ENCODE peak calls at places on chromosome 3, in nine cellular contexts. L, T, E, H, Y, Z, N, B and Q are unnamed samples.
A peak's percentile ranks its signal among the peaks of the same experiment; 100 is the strongest.

GRCh38 chr3:101102678-101103296 is 109.6 kb upstream of the ABI3BP start:
- DNase-seq in H (no peak), E (no peak), Y (no peak), T (no peak), Z (no peak), N (no peak), B (no peak), L (no peak), Q (no peak)

GRCh38 chr3:20246662-20247061 is 60.7 kb upstream of the SGO1 start:
- DNase-seq in N (no peak), B (no peak), Z (no peak), E (no peak), Y (no peak), L (no peak), T (peak; percentile 35), H (no peak), Q (no peak)

GRCh38 chr3:90007786-90008499 is 900.5 kb downstream of the EPHA3 start:
- DNase-seq in Y (peak; percentile 79), T (no peak), E (peak; percentile 66), N (no peak), L (no peak), B (no peak), Z (no peak), H (no peak), Q (no peak)

GRCh38 chr3:130662407-130663028 is 84.1 kb downstream of the PIK3R4 start:
- DNase-seq in H (no peak), N (no peak), Y (no peak), L (no peak), E (no peak), B (no peak), T (no peak), Z (no peak), Q (no peak)

GRCh38 chr3:14989943-14990753 is 42.8 kb downstream of the NR2C2 start:
- DNase-seq in N (peak; percentile 43), E (no peak), Z (no peak), T (no peak), H (no peak), B (no peak), L (no peak), Y (peak; percentile 9), Q (no peak)

GRCh38 chr3:99877180-99877579 is 59.5 kb downstream of the CMSS1 start:
- DNase-seq in L (no peak), Z (no peak), H (no peak), T (no peak), N (no peak), B (no peak), E (no peak), Y (no peak), Q (no peak)

GRCh38 chr3:65376426-65376825 is 662.3 kb downstream of the MAGI1 start:
- DNase-seq in E (no peak), Z (no peak), Y (no peak), T (no peak), N (no peak), L (no peak), B (no peak), H (no peak), Q (no peak)

GRCh38 chr3:129622418-129622872 is 16.0 kb upstream of the PLXND1 start:
- DNase-seq in H (no peak), N (no peak), B (no peak), Z (no peak), L (no peak), Y (no peak), E (peak; percentile 62), T (no peak), Q (no peak)

GRCh38 chr3:190676477-190676876 is 162.6 kb downstream of the IL1RAP start:
- DNase-seq in E (no peak), Y (no peak), H (no peak), T (no peak), B (no peak), L (no peak), Z (no peak), N (no peak), Q (no peak)

GRCh38 chr3:81758275-81758674 is 3.2 kb downstream of the GBE1 start:
- DNase-seq in Z (no peak), E (no peak), Y (peak; percentile 74), L (no peak), N (peak; percentile 40), T (no peak), H (no peak), B (no peak), Q (no peak)

GRCh38 chr3:142929890-142930289 is 33.6 kb downstream of the PAQR9 start:
- DNase-seq in E (no peak), B (no peak), L (no peak), N (no peak), H (no peak), Z (no peak), T (no peak), Y (no peak), Q (no peak)

GRCh38 chr3:142931222-142931621 is 32.3 kb downstream of the PAQR9 start:
- DNase-seq in Z (no peak), B (no peak), N (no peak), E (no peak), L (peak; percentile 79), H (no peak), Y (no peak), T (peak; percentile 59), Q (no peak)

GRCh38 chr3:142934128-142934896 is 29.2 kb downstream of the PAQR9 start:
- DNase-seq in Z (no peak), E (no peak), B (no peak), L (no peak), T (no peak), Y (no peak), H (no peak), N (no peak), Q (no peak)

GRCh38 chr3:142929109-142929508 is 34.4 kb downstream of the PAQR9 start:
- DNase-seq in E (no peak), T (peak; percentile 73), B (no peak), N (peak; percentile 21), L (no peak), Z (no peak), H (no peak), Y (peak; percentile 70), Q (no peak)

GRCh38 chr3:142930510-142930909 is 33.0 kb downstream of the PAQR9 start:
- DNase-seq in H (no peak), Z (no peak), E (no peak), T (no peak), L (no peak), Y (no peak), N (no peak), B (no peak), Q (no peak)
- TF ChIP-seq CTCF in H (peak; percentile 16), Z (no peak), E (no peak), T (no peak), L (no peak), Y (no peak), N (no peak), B (no peak), Q (no peak)

GRCh38 chr3:194315965-194316361 is 35.2 kb downstream of the CPN2 start:
- DNase-seq in Z (no peak), H (no peak), L (no peak), N (no peak), E (no peak), B (no peak), Y (peak; percentile 74), T (no peak), Q (no peak)
- TF ChIP-seq CTCF in Z (no peak), H (peak; percentile 34), L (no peak), N (no peak), E (no peak), B (peak; percentile 42), Y (no peak), T (no peak), Q (no peak)

GRCh38 chr3:42164635-42165034 is 73.5 kb downstream of the TRAK1 start:
- DNase-seq in H (no peak), L (no peak), T (no peak), Z (no peak), B (no peak), E (peak; percentile 54), Y (no peak), N (no peak), Q (no peak)

GRCh38 chr3:42165211-42165610 is 74.1 kb downstream of the TRAK1 start:
- DNase-seq in L (no peak), Z (no peak), T (no peak), Y (no peak), H (no peak), N (no peak), B (no peak), E (no peak), Q (no peak)

GRCh38 chr3:42169579-42169978 is 78.4 kb downstream of the TRAK1 start:
- DNase-seq in T (no peak), L (no peak), H (no peak), Y (no peak), E (no peak), Z (no peak), B (no peak), N (no peak), Q (no peak)

GRCh38 chr3:42166214-42166613 is 75.1 kb downstream of the TRAK1 start:
- DNase-seq in Y (no peak), N (no peak), L (no peak), T (no peak), B (no peak), Z (no peak), H (no peak), E (no peak), Q (no peak)

DNA sequence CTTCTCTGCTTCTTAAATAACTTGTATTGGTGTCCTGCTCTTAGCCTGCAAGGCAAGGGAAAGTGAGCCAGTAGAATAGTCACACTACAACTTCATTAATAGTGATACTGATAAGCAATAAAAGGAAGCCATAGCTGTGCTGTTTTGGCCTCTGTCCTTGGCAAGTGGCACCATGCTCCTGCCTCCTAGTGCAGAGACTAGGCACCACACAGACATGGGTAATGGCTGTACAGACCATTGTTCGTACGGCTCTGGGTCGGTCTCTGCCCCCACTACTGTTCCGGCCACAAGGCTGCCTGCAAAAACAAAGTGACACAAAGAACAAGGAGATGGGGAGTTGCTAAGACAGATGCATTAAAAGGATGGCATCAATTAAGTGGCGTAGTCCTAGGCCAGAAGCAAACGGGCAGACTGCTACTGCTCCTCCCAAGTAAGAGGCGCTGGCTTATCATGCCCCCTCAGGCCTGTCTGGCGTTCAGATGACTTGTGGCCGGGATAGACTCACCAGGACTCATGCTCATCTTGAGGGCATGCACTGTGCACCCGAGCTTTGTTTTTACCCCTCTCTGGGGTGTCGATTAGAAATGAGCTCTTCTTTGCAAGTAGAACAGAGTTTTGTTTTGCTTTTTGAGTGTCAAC is 75.6 kb downstream of the TRAK1 start:
- DNase-seq in E (no peak), H (no peak), B (no peak), Y (no peak), T (no peak), L (no peak), Z (no peak), N (no peak), Q (no peak)
- TF ChIP-seq CTCF in E (no peak), H (no peak), B (no peak), Y (no peak), T (no peak), L (no peak), Z (no peak), N (no peak), Q (no peak)

GRCh38 chr3:119555309-119555735 is 4.1 kb downstream of the CD80 start:
- DNase-seq in N (peak; percentile 31), L (peak; percentile 80), Y (no peak), H (no peak), B (no peak), Z (no peak), T (peak; percentile 50), E (no peak), Q (no peak)
- TF ChIP-seq CTCF in N (no peak), L (no peak), Y (no peak), H (no peak), B (no peak), Z (no peak), T (no peak), E (no peak), Q (no peak)

GRCh38 chr3:184017672-184018423 is at the start of gene ABCC5:
- DNase-seq in H (peak; percentile 96), B (peak; percentile 88), Y (peak; percentile 90), Z (peak; percentile 55), E (peak; percentile 95), T (peak; percentile 92), L (peak; percentile 96), N (peak; percentile 93), Q (peak; percentile 79)
- TF ChIP-seq CTCF in H (peak; percentile 35), B (peak; percentile 76), Y (peak; percentile 28), Z (no peak), E (no peak), T (no peak), L (peak; percentile 65), N (no peak), Q (peak; percentile 56)